ENCODE peak calls at places on chromosome 22, in five cellular contexts. B is DND-41, Y is epithelial cell of esophagus, S is stomach, O is astrocyte. G is an unnamed sample.

GRCh38 chr22:40415531-40416266 is 45.3 kb downstream of the SGSM3 start:
- DNase-seq in O (no peak), S (no peak), Y (no peak), B (no peak), G (peak; percentile 29)

GRCh38 chr22:22025320-22026156 is 43.0 kb upstream of the TOP3B start:
- DNase-seq in S (no peak), B (no peak), O (no peak), Y (no peak), G (no peak)

GRCh38 chr22:46881373-46882118 is 119.1 kb downstream of the TBC1D22A start:
- DNase-seq in O (no peak), S (no peak), B (no peak), Y (peak; percentile 66), G (no peak)

GRCh38 chr22:45881524-45881875 is 95.5 kb downstream of the WNT7B start:
- DNase-seq in Y (no peak), B (no peak), S (no peak), O (no peak), G (no peak)

GRCh38 chr22:26671317-26672059 is 14.1 kb downstream of the MIAT start:
- DNase-seq in Y (peak; percentile 89), B (peak; percentile 34), O (no peak), S (peak; percentile 37), G (peak; percentile 60)

GRCh38 chr22:45571089-45571488 is 68.4 kb downstream of the FBLN1 start:
- DNase-seq in S (no peak), B (no peak), O (no peak), Y (no peak), G (no peak)

GRCh38 chr22:27918351-27919221 is 470 bp downstream of the PITPNB start:
- DNase-seq in Y (peak; percentile 60), B (peak; percentile 71), O (peak; percentile 49), S (peak; percentile 33), G (peak; percentile 55)

GRCh38 chr22:38696606-38697005 is 4.1 kb downstream of the JOSD1 start:
- DNase-seq in O (peak; percentile 88), B (no peak), S (no peak), Y (peak; percentile 94), G (no peak)

GRCh38 chr22:27220349-27220748 is 563.0 kb downstream of the MIAT start:
- DNase-seq in S (no peak), O (peak; percentile 99), Y (peak; percentile 75), B (no peak), G (no peak)

GRCh38 chr22:46136539-46137217 is 13.6 kb upstream of the PPARA start:
- DNase-seq in O (no peak), B (no peak), Y (no peak), S (no peak), G (no peak)

GRCh38 chr22:27139935-27140493 is 482.6 kb downstream of the MIAT start:
- DNase-seq in O (peak; percentile 85), B (no peak), Y (peak; percentile 83), S (no peak), G (no peak)

GRCh38 chr22:40826984-40827741 is 8.0 kb upstream of the SLC25A17 start:
- DNase-seq in S (no peak), O (no peak), Y (no peak), B (no peak), G (no peak)

GRCh38 chr22:41831828-41832552 is 915 bp upstream of the SREBF2 start:
- DNase-seq in O (peak; percentile 26), S (no peak), B (no peak), Y (no peak), G (no peak)

GRCh38 chr22:24809331-24809730 is 3.3 kb downstream of the SGSM1 start:
- DNase-seq in S (peak; percentile 61), B (no peak), Y (no peak), O (no peak), G (no peak)

GRCh38 chr22:39290724-39291161 is 28.7 kb downstream of the RPL3 start:
- DNase-seq in O (peak; percentile 50), S (peak; percentile 63), Y (peak; percentile 53), B (no peak), G (no peak)

GRCh38 chr22:46774456-46775363 is 12.3 kb downstream of the TBC1D22A start:
- DNase-seq in S (no peak), O (no peak), B (no peak), Y (no peak), G (no peak)

GRCh38 chr22:41021655-41022454 is 70.5 kb upstream of the EP300 start:
- DNase-seq in S (peak; percentile 69), B (peak; percentile 69), Y (peak; percentile 66), O (no peak), G (peak; percentile 81)

GRCh38 chr22:24185501-24186351 is 4.4 kb downstream of the SUSD2 start:
- DNase-seq in S (no peak), B (no peak), O (no peak), Y (no peak), G (no peak)

GRCh38 chr22:45493286-45493771 is 9.4 kb upstream of the FBLN1 start:
- DNase-seq in B (no peak), O (peak; percentile 58), Y (no peak), S (no peak), G (no peak)

GRCh38 chr22:42177891-42178336 is 47.3 kb upstream of the CYP2D6 start:
- DNase-seq in Y (no peak), S (no peak), O (no peak), B (no peak), G (no peak)

GRCh38 chr22:48898524-48899377 is 928.9 kb downstream of the BRD1 start:
- DNase-seq in O (no peak), S (peak; percentile 22), Y (no peak), B (no peak), G (no peak)

GRCh38 chr22:49394116-49394785 is 433.4 kb downstream of the BRD1 start:
- DNase-seq in Y (no peak), B (no peak), S (no peak), O (no peak), G (no peak)

GRCh38 chr22:47065756-47066615 is 303.5 kb downstream of the TBC1D22A start:
- DNase-seq in Y (no peak), S (peak; percentile 28), O (peak; percentile 60), B (no peak), G (peak; percentile 2)

GRCh38 chr22:38927033-38927789 is 30.2 kb upstream of the APOBEC3A start:
- DNase-seq in Y (peak; percentile 51), O (peak; percentile 39), B (peak; percentile 16), S (peak; percentile 85), G (peak; percentile 88)

GRCh38 chr22:34850010-34850409 is 215.9 kb upstream of the ISX start:
- DNase-seq in B (no peak), O (peak; percentile 57), Y (no peak), S (no peak), G (no peak)

GRCh38 chr22:33440756-33441155 is 382.6 kb upstream of the SYN3 start:
- DNase-seq in S (no peak), Y (no peak), B (no peak), O (peak; percentile 37), G (no peak)

GRCh38 chr22:42857845-42858481 is 890 bp upstream of the ARFGAP3 start:
- DNase-seq in B (peak; percentile 10), S (no peak), Y (no peak), O (no peak), G (no peak)

GRCh38 chr22:20110359-20110985 is 5.4 kb upstream of the RANBP1 start:
- DNase-seq in S (no peak), B (no peak), Y (no peak), O (no peak), G (no peak)

GRCh38 chr22:20109411-20110358 is 6.2 kb upstream of the RANBP1 start:
- DNase-seq in O (no peak), B (no peak), Y (no peak), S (no peak), G (no peak)

GRCh38 chr22:20112623-20113511 is 3.0 kb upstream of the RANBP1 start:
- DNase-seq in O (no peak), S (no peak), Y (no peak), B (no peak), G (no peak)

GRCh38 chr22:20111689-20112622 is 3.9 kb upstream of the RANBP1 start:
- DNase-seq in O (no peak), B (no peak), Y (no peak), S (no peak), G (no peak)

GRCh38 chr22:20111045-20111688 is 4.7 kb upstream of the RANBP1 start:
- DNase-seq in O (peak; percentile 11), B (peak; percentile 75), S (no peak), Y (peak; percentile 32), G (no peak)
- TF ChIP-seq CTCF in O (peak; percentile 48), B (peak; percentile 57), S (no peak), Y (peak; percentile 39), G (no peak)

GRCh38 chr22:23155143-23155542 is 9.9 kb downstream of the RAB36 start:
- DNase-seq in B (no peak), Y (no peak), S (no peak), O (no peak), G (no peak)

GRCh38 chr22:23154461-23154860 is 9.2 kb downstream of the RAB36 start:
- DNase-seq in O (no peak), B (no peak), S (no peak), Y (no peak), G (no peak)

GRCh38 chr22:23157560-23158515 is 12.6 kb downstream of the RAB36 start:
- DNase-seq in O (no peak), Y (no peak), B (no peak), S (no peak), G (no peak)

GRCh38 chr22:23155831-23156230 is 10.6 kb downstream of the RAB36 start:
- DNase-seq in O (no peak), S (no peak), Y (no peak), B (no peak), G (no peak)

DNA sequence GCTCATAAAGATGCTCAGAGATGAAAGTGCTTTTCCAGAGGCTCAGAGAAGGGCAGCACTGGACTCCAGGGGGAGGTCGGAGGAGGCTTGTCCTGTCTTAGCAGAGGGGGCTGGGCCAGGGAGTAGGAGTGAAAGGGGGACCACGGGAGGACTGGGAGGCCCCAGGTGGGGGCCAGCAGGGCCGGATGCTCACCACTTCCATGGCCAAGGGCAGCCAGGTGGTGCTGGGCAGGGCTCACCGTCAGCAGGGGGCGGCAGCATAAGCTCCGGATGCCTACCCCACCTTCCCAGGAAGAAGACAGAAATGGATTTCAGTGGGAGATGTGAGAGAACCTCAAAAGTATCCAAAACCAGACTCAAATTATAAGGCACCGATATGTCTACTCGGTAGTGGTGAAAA is 11.0 kb downstream of the RAB36 start:
- DNase-seq in Y (no peak), S (no peak), O (no peak), B (no peak), G (no peak)
- TF ChIP-seq CTCF in Y (no peak), S (no peak), O (no peak), B (no peak), G (no peak)

GRCh38 chr22:37196539-37197450 is 8.7 kb upstream of the C1QTNF6 start:
- DNase-seq in O (peak; percentile 75), S (peak; percentile 91), B (no peak), Y (peak; percentile 76), G (peak; percentile 91)
- TF ChIP-seq CTCF in O (no peak), S (no peak), B (no peak), Y (no peak), G (peak; percentile 15)

GRCh38 chr22:50456026-50456425 is 18.8 kb downstream of the SBF1 start:
- DNase-seq in S (no peak), Y (no peak), O (no peak), B (no peak), G (no peak)

GRCh38 chr22:50455201-50455600 is 19.6 kb downstream of the SBF1 start:
- DNase-seq in S (no peak), Y (no peak), B (no peak), O (no peak), G (no peak)

GRCh38 chr22:50456466-50457234 is 18.2 kb downstream of the SBF1 start:
- DNase-seq in S (no peak), O (no peak), Y (no peak), B (no peak), G (no peak)

GRCh38 chr22:50454556-50455075 is 20.2 kb downstream of the SBF1 start:
- DNase-seq in Y (no peak), B (no peak), S (no peak), O (no peak), G (no peak)

GRCh38 chr22:50452649-50453048 is 22.2 kb downstream of the SBF1 start:
- DNase-seq in Y (no peak), B (no peak), S (no peak), O (no peak), G (no peak)
- TF ChIP-seq CTCF in Y (no peak), B (no peak), S (no peak), O (no peak), G (no peak)

G was measured in transverse colon.